ENCODE peak calls at places on chromosomes 5 and 9, in five cellular contexts. F is neuronal stem cell, W is IMR-90, M is SK-N-SH, E is neural progenitor cell. S is an unnamed sample.

GRCh38 chr5:51388488-51389325 is 5.5 kb downstream of the ISL1 start:
- DNase-seq in M (no peak), F (no peak), E (no peak), W (no peak), S (no peak)

GRCh38 chr5:82396871-82397514 is 118.8 kb upstream of the RPS23 start:
- DNase-seq in E (no peak), M (peak), F (no peak), W (peak), S (no peak)

GRCh38 chr5:124764992-124765611 is 18.7 kb upstream of the ZNF608 start:
- DNase-seq in F (no peak), E (no peak), W (no peak), M (no peak), S (no peak)

GRCh38 chr5:145847499-145848497 is 12.7 kb upstream of the PRELID2 start:
- DNase-seq in M (no peak), E (no peak), W (peak), F (no peak), S (no peak)

GRCh38 chr9:137970098-137970497 is 92.5 kb downstream of the CACNA1B start:
- DNase-seq in F (no peak), M (peak), W (no peak), E (no peak), S (no peak)

GRCh38 chr9:86187121-86187520 is 72.3 kb downstream of the C9orf153 start:
- DNase-seq in M (no peak), F (no peak), W (no peak), E (peak), S (no peak)

GRCh38 chr5:33205727-33206410 is 234.9 kb upstream of the TARS1 start:
- DNase-seq in F (no peak), M (no peak), W (no peak), E (no peak), S (no peak)

GRCh38 chr5:168353216-168353957 is 61.9 kb downstream of the WWC1 start:
- DNase-seq in M (no peak), F (no peak), W (peak), E (no peak), S (no peak)

GRCh38 chr5:11494340-11494739 is 409.9 kb downstream of the CTNND2 start:
- DNase-seq in M (no peak), E (no peak), W (no peak), F (no peak), S (no peak)

GRCh38 chr9:120894404-120895226 is 17.6 kb upstream of the PHF19 start:
- DNase-seq in E (peak), F (no peak), M (no peak), W (no peak), S (no peak)
- H3K4me2 ChIP-seq in E (peak), F (no peak), M (no peak), W (no peak), S (no peak)

DNA sequence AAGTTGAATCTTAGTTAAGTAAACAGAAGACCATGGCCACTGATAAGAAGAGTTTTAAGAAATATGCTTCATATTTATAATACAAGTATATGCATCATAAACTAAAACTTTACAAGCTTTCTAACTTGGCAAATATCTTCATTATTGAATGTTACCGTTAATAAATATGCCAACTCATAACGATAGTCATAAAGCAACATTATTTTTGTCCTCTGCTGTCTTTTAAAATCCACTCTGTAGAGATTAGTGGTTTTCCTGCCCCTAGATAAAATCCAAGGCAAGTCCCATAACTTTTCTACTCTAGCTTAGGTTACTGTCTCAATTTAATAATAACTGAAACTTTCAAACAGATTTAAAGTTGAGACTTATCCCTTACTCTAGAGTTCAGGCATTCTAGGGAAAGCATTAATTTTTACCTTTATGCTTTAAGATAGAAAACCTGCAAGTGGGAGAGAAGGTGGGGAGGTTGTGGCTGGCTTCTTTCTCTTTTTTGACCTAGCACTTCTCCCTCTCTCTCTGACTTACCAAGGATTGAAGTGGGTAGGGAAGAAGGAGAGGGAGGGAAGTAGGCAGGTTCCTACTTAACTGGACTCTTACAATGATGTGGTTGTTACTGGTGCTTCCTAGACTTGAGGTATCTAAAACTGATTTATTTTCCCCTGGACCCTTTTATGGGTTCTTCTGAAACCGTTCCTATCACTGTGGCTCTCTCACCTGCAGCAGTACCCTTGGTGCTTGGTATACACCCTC is 29.6 kb downstream of the RNF145 start:
- DNase-seq in E (no peak), F (no peak), W (peak), M (no peak), S (no peak)
- H3K27ac ChIP-seq in E (no peak), F (no peak), W (peak), M (peak), S (no peak)

GRCh38 chr9:6198251-6198650 is 17.4 kb upstream of the IL33 start:
- DNase-seq in E (no peak), W (no peak), M (no peak), F (no peak), S (no peak)
- H3K4me2 ChIP-seq in E (no peak), W (no peak), M (no peak), F (no peak), S (no peak)

GRCh38 chr5:147668385-147668784 is 114.1 kb downstream of the JAKMIP2 start:
- DNase-seq in W (no peak), M (no peak), F (no peak), E (no peak), S (no peak)

GRCh38 chr5:147670815-147671214 is 111.7 kb downstream of the JAKMIP2 start:
- DNase-seq in M (no peak), E (no peak), W (no peak), F (no peak), S (no peak)

GRCh38 chr5:147671365-147671764 is 111.2 kb downstream of the JAKMIP2 start:
- DNase-seq in M (no peak), F (no peak), E (no peak), W (no peak), S (no peak)

GRCh38 chr5:147667363-147667762 is 115.2 kb downstream of the JAKMIP2 start:
- DNase-seq in M (no peak), W (no peak), E (no peak), F (no peak), S (no peak)

DNA sequence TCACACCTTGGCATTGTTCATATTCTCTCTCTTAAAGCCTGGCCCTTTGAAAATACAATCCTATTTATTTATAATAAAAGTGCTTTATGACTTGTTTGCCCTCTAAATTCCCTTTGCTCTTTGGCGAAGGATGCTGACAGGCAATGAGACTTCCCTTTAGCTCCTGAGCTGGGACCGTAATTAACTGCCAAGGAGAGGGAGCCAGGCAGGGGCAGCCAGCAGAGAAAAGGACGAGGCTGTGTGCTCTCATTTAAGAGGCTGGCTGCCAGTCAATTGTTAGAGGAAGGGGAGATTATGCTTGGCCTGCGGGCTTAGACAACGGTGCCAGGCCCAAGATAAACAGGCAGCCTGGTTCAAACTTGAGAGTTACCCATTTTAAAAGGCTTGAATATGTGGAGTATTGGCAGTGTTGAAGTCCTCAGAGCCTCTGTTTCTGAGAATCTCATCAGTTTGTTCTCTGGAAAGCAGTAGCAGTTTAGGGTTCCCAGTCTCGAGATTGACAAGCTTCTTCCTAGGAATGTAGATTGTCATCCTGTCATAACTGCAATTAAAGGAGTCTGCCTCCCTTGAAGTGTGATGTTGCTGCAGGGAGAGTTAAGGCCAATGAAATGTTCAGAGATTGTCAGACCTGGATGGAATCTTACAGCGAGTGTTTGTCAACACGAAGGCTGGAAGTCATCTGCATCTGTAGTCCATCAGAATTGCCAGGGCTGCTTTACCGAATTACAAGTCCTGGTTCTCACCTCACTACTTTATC is 113.2 kb downstream of the JAKMIP2 start:
- DNase-seq in M (peak), E (peak), F (no peak), W (no peak), S (no peak)
- H3K27ac ChIP-seq in M (no peak), E (no peak), F (no peak), W (no peak), S (no peak)

GRCh38 chr5:174737335-174737734 is 13.0 kb downstream of the MSX2 start:
- DNase-seq in E (no peak), F (no peak), M (no peak), W (peak), S (no peak)
- H3K4me2 ChIP-seq in E (no peak), F (no peak), M (no peak), W (no peak), S (no peak)

GRCh38 chr5:30856242-30856641 is 337.2 kb upstream of the CDH6 start:
- DNase-seq in M (no peak), F (no peak), W (no peak), E (no peak), S (no peak)

GRCh38 chr5:30846171-30846570 is 347.3 kb upstream of the CDH6 start:
- DNase-seq in F (no peak), E (no peak), M (no peak), W (no peak), S (no peak)

GRCh38 chr5:30853158-30853557 is 340.3 kb upstream of the CDH6 start:
- DNase-seq in M (no peak), E (no peak), W (no peak), F (no peak), S (no peak)

GRCh38 chr5:30849801-30850370 is 343.6 kb upstream of the CDH6 start:
- DNase-seq in F (no peak), E (no peak), M (no peak), W (peak), S (no peak)

DNA sequence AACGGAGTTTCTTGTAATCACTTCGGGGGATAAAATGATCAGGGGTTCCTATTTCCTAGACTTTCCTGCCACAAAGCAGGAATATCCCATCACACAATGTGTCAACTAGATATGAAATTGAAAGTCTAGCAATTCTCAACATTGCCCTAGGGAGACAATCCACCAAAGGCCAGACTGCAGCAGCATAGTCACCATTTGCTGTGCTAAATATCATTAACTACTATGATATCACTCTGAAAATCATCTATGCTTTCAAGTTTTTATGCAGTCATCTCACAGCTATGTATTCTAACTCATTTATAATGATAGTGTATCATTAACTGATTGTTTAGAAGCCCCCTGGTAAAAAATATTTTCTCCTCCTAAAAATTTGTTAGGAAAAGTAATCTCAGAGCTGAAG is 342.6 kb upstream of the CDH6 start:
- DNase-seq in W (no peak), F (no peak), E (no peak), M (no peak), S (no peak)
- H3K27ac ChIP-seq in W (no peak), F (no peak), E (no peak), M (no peak), S (no peak)

S was measured in OCI-LY7.